ENCODE peak calls at places on chromosomes 2 and 18, in five cellular contexts. L is psoas muscle, C is neural crest cell, S is fibroblast of the aortic adventitia, T is thyroid gland. G is an unnamed sample.

GRCh38 chr18:36415606-36416005 is 118.1 kb downstream of the FHOD3 start:
- DNase-seq in L (no peak), C (no peak), S (peak), T (no peak), G (no peak)

GRCh38 chr2:100137877-100138570 is 4.4 kb downstream of the AFF3 start:
- DNase-seq in L (no peak), C (no peak), S (no peak), T (no peak), G (no peak)

GRCh38 chr2:221075203-221075602 is 496.9 kb downstream of the EPHA4 start:
- DNase-seq in L (no peak), C (no peak), S (peak), T (no peak), G (no peak)

GRCh38 chr2:63861220-63861822 is 19.6 kb downstream of the UGP2 start:
- DNase-seq in L (no peak), C (peak), S (peak), T (peak), G (peak)

GRCh38 chr2:11227595-11227994 is 72.3 kb downstream of the SLC66A3 start:
- DNase-seq in L (no peak), C (no peak), S (no peak), T (no peak), G (no peak)

GRCh38 chr2:231576465-231576864 is 16.2 kb upstream of the TEX44 start:
- DNase-seq in L (no peak), C (no peak), S (no peak), T (no peak), G (no peak)

GRCh38 chr2:96549967-96550786 is 13.6 kb downstream of the ARID5A start:
- DNase-seq in L (peak), C (no peak), S (no peak), T (peak), G (no peak)

GRCh38 chr2:46539327-46540276 is 60.2 kb downstream of the TMEM247 start:
- DNase-seq in L (no peak), C (no peak), S (no peak), T (no peak), G (no peak)

GRCh38 chr2:189821953-189822748 is 37.9 kb downstream of the PMS1 start:
- DNase-seq in L (peak), C (no peak), S (peak), T (no peak), G (peak)

GRCh38 chr18:60411715-60412114 is 39.1 kb upstream of the MC4R start:
- DNase-seq in L (no peak), C (no peak), S (no peak), T (no peak), G (peak)
- TF ChIP-seq CTCF in L (no peak), C (no peak), S (peak), T (no peak), G (no peak)

GRCh38 chr2:161063946-161064306 is 96.3 kb upstream of the TANK start:
- DNase-seq in L (no peak), C (no peak), S (no peak), T (no peak), G (no peak)
- TF ChIP-seq CTCF in L (no peak), C (peak), S (no peak), T (no peak), G (no peak)

GRCh38 chr2:151071382-151071781 is 190.3 kb downstream of the RBM43 start:
- DNase-seq in L (no peak), C (no peak), S (peak), T (peak), G (peak)
- TF ChIP-seq CTCF in L (no peak), C (peak), S (peak), T (no peak), G (peak)

DNA sequence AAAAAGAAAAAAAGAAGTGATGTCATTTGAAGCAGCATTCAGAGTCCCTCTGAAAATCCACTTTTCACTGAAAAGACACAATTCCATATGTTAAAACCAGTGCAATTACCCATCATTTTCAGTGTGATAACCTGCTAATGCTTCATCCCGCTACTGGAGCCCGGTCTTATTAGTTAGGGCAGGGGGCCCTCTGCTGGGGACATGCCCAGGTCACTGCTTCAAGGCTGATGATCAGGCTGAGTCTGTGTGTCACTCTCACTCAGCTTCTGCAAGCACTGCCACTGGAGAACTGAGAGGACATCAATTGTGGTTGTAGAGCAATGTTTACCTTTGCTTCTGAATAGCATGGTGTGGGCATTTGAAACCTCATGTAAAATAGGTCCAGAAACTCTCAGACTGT is 49.1 kb upstream of the NXPH2 start:
- DNase-seq in L (no peak), C (peak), S (no peak), T (peak), G (peak)
- TF ChIP-seq CTCF in L (peak), C (peak), S (no peak), T (no peak), G (peak)

DNA sequence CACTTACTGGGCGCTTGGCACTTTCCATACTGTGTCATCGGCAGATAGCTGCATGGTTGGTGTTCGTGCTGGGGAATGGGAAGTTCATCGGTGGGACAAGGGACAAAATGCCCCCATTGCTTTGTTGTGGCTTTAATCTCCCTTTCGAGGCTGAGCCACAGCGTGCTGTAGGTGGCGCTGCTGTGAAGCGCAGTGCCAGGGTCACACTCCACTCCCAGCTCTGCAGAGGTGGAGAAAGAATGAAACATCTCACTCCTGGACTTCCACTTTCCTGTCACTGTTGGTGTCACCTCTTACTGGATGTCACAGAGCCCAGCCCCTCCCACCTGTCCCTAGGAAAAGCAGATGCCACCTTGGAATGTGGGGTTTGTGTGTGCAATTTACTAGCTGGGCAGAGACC is 8.7 kb downstream of the TYMS start:
- DNase-seq in L (no peak), C (no peak), S (no peak), T (no peak), G (peak)
- TF ChIP-seq CTCF in L (no peak), C (no peak), S (peak), T (no peak), G (peak)

GRCh38 chr18:42730272-42730671 is 385.2 kb downstream of the RIT2 start:
- DNase-seq in L (no peak), C (no peak), S (peak), T (no peak), G (no peak)
- TF ChIP-seq CTCF in L (no peak), C (peak), S (peak), T (no peak), G (no peak)

DNA sequence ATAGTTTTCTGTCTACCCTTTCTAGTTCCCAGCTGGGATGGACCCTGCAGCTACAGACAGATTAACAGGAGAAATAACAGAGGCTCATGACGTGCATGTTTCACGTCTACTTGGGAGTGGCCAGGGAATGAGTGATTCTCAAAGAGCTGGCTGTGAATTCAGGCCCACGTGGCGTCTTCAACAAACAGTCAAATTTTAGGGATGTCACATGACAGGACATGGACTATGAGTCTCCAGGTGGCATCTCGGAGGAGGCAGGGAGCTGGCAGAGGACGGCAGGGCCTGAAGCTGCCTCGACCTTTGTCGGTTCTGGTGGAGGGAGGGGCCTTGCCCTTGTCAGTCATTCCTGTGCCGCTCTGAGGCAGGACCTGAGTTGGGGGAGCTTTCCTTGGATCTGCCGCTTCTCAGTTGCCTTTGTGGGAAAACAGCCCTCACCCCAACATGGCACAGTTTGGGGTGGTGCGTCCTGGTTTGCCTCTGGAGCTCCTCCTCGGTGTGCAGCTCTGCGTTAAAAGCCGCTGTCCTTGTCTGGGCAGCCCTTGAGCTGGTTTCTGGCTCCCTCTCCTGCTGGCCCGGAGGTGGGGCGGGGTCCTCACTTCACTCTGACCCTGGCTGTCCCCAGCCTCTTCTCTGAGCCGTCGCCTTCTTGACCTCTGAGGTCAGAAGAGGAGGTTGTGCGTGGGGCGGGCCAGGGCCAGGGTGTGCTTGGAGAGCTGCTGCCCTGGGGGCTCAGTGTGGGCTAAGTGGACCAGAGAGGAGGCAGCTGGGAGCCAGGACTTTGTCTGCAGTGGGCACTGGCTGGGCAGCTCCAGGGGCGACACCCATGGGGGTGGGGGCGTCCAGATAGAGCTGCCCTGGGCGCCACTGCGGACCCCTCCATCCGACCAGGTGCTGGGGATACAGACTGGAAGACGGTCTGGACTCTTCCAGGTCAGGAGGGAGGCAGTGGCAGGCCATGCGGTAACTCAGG is 12.1 kb upstream of the GAL3ST2 start:
- DNase-seq in L (no peak), C (no peak), S (peak), T (no peak), G (peak)
- TF ChIP-seq CTCF in L (no peak), C (no peak), S (no peak), T (no peak), G (no peak)